ENCODE peak calls at places on chromosome 1, in six cellular contexts. Z is cardiac muscle cell, C is kidney epithelial cell, F is spleen, N is IMR-90, I is stomach. H is an unnamed sample.

GRCh38 chr1:69982992-69983391 is 222.4 kb downstream of the LRRC40 start:
- DNase-seq in Z (peak), C (peak), F (no peak), N (peak), I (no peak), H (peak)

GRCh38 chr1:221246067-221246466 is 366.8 kb downstream of the HLX start:
- DNase-seq in Z (no peak), C (no peak), F (no peak), N (no peak), I (no peak), H (no peak)

GRCh38 chr1:206568779-206569352 is 43.4 kb downstream of the EIF2D start:
- DNase-seq in Z (no peak), C (no peak), F (no peak), N (no peak), I (no peak), H (no peak)

GRCh38 chr1:171985639-171986038 is 144.3 kb downstream of the DNM3 start:
- DNase-seq in Z (no peak), C (no peak), F (no peak), N (no peak), I (no peak), H (no peak)

GRCh38 chr1:223348439-223348838 is 15.5 kb downstream of the SUSD4 start:
- DNase-seq in Z (no peak), C (no peak), F (no peak), N (no peak), I (no peak), H (no peak)

GRCh38 chr1:76759950-76760349 is 107.3 kb upstream of the ST6GALNAC5 start:
- DNase-seq in Z (peak), C (peak), F (no peak), N (peak), I (no peak), H (peak)

GRCh38 chr1:156665539-156665938 is 11.7 kb downstream of the NES start:
- DNase-seq in Z (no peak), C (no peak), F (no peak), N (no peak), I (no peak), H (no peak)

GRCh38 chr1:226994357-226995063 is 54.4 kb downstream of the COQ8A start:
- DNase-seq in Z (no peak), C (no peak), F (peak), N (no peak), I (no peak), H (no peak)

GRCh38 chr1:110896090-110896489 is 23.1 kb downstream of the CD53 start:
- DNase-seq in Z (no peak), C (no peak), F (no peak), N (no peak), I (no peak), H (no peak)

GRCh38 chr1:196732526-196732925 is 42.1 kb upstream of the CFHR3 start:
- DNase-seq in Z (no peak), C (no peak), F (no peak), N (no peak), I (no peak), H (no peak)

GRCh38 chr1:234617986-234618725 is 8.2 kb upstream of the IRF2BP2 start:
- DNase-seq in Z (peak), C (no peak), F (no peak), N (peak), I (no peak), H (peak)

GRCh38 chr1:203179328-203180009 is 3.8 kb upstream of the MYBPH start:
- DNase-seq in Z (no peak), C (no peak), F (peak), N (no peak), I (no peak), H (no peak)

GRCh38 chr1:212463565-212464270 is 31.0 kb downstream of the NENF start:
- DNase-seq in Z (no peak), C (no peak), F (peak), N (no peak), I (no peak), H (no peak)

DNA sequence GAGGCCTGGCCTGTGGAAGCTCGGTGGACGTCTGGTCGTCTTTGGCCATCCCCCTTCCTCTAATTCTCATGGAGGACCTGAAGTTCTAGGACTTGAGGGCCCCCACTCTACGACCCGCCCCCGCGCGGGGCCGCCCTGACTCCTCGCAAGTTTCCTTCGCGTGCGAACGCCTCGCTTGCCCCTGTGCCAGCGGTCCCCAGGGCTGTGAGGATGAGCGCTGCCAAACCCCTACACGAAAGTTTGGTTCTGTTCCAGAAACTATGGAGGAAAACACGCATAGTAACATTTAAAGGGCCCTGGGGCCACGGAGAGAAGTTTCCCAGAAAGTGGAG is 294 bp upstream of the GNG12 start:
- DNase-seq in Z (no peak), C (no peak), F (no peak), N (peak), I (no peak), H (peak)
- H3K4me3 ChIP-seq in Z (peak), C (peak), F (peak), N (peak), I (peak), H (peak)

GRCh38 chr1:12132078-12132477 is 34.7 kb upstream of the TNFRSF1B start:
- DNase-seq in Z (no peak), C (no peak), F (peak), N (peak), I (no peak), H (peak)

GRCh38 chr1:12130466-12131130 is 36.2 kb upstream of the TNFRSF1B start:
- DNase-seq in Z (no peak), C (no peak), F (no peak), N (no peak), I (no peak), H (no peak)

GRCh38 chr1:12138196-12139183 is 28.3 kb upstream of the TNFRSF1B start:
- DNase-seq in Z (no peak), C (no peak), F (peak), N (peak), I (no peak), H (peak)

GRCh38 chr1:12135612-12136011 is 31.2 kb upstream of the TNFRSF1B start:
- DNase-seq in Z (peak), C (no peak), F (peak), N (no peak), I (no peak), H (no peak)

DNA sequence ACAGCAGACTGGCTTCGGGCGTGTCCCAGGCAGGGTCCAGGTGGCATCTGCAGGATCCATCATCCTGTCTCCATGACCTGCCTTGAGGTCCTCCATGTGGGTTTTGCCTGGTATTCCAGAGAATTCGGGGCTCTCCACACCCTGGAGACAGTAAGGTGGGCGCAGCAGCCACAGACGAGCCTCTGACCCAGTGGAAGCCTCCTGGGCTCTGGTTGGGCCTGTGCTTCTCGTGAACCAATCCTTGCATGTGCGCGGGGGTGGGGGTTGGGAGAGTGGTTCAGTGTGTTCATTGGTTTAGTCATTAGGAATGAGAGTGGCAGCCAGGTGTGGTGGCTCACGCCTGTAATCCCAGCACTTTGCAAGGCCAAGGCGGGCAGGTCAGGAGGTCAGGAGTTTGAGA is 32.1 kb upstream of the TNFRSF1B start:
- DNase-seq in Z (no peak), C (no peak), F (peak), N (no peak), I (no peak), H (no peak)
- H3K4me3 ChIP-seq in Z (no peak), C (no peak), F (no peak), N (no peak), I (no peak), H (no peak)

GRCh38 chr1:67832737-67833594 is at the start of gene GNG12:
- DNase-seq in Z (peak), C (peak), F (peak), N (peak), I (peak), H (peak)
- H3K4me3 ChIP-seq in Z (peak), C (peak), F (peak), N (peak), I (peak), H (peak)

DNA sequence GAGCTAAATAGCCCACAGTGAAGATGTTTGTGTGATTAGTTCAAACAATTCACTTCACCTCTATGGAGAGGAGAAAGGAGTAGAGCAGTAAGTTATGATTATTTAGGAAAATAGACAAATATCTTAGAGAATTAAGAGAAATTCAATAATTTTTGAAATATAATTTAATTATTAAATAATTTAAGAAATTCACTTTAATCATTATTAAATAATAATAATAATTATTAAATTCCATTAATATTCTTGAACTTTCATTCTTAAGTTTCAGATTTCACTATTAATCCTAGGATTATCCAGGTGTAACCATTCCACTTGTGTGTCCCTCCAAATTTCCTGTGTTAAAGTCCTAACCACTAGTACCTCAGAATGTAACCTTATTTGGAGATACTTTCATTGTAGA is 58.9 kb upstream of the RGS18 start:
- DNase-seq in Z (no peak), C (no peak), F (no peak), N (no peak), I (no peak), H (no peak)
- H3K4me3 ChIP-seq in Z (no peak), C (no peak), F (no peak), N (no peak), I (no peak), H (no peak)

GRCh38 chr1:115977481-115978258 is 1.4 kb downstream of the SLC22A15 start:
- DNase-seq in Z (peak), C (peak), F (no peak), N (no peak), I (no peak), H (peak)
- H3K4me3 ChIP-seq in Z (no peak), C (peak), F (peak), N (no peak), I (peak), H (peak)

DNA sequence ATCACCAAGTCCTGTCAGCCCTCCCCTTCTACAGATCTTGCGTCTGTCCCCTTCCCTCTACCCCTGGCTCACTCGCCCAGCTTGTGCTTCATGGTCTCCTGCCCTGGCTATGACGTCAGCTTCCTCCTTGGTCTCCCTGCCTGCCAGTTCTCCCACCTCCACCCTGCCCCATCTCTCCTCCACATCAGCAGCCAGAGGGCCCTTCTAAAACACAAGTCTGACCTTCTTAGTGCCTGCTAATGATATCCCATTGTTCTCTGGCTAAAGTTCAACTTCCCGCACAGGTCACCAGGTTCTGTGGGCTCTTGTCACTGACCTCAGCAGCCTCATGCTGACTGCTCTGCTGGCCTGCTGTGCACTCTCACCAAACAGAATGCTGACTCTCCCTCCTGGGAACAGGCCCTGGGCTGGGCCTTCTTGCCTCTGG is 24.6 kb upstream of the MYCL start:
- DNase-seq in Z (peak), C (no peak), F (no peak), N (peak), I (no peak), H (no peak)
- H3K4me3 ChIP-seq in Z (no peak), C (no peak), F (no peak), N (no peak), I (no peak), H (no peak)